ENCODE peak calls at places on chromosomes 5 and 9, in nine cellular contexts. I, E, R, G, U, F, Z, D and N are unnamed samples. For H3K4me1, the result is how much of the 10 kb centered on the place peaks cover.

GRCh38 chr9:95605826-95606555 is 89.2 kb upstream of the PTCH1 start:
- DNase-seq in I (no peak), E (no peak), R (no peak), G (no peak), U (no peak), F (no peak), Z (no peak), D (no peak), N (no peak)

GRCh38 chr5:55134053-55134722 is 25.8 kb upstream of the GPX8 start:
- DNase-seq in I (no peak), E (no peak), R (no peak), G (no peak), U (no peak), F (no peak), Z (no peak), D (no peak), N (no peak)

GRCh38 chr5:55691265-55692105 is 20.6 kb downstream of the SLC38A9 start:
- DNase-seq in I (no peak), E (peak), R (no peak), G (no peak), U (no peak), F (no peak), Z (peak), D (no peak), N (peak)

GRCh38 chr5:96209829-96210228 is 223.2 kb downstream of the PCSK1 start:
- DNase-seq in I (no peak), E (peak), R (no peak), G (no peak), U (no peak), F (no peak), Z (no peak), D (no peak), N (no peak)

GRCh38 chr9:126690431-126691051 is 76.8 kb downstream of the LMX1B start:
- DNase-seq in I (no peak), E (no peak), R (no peak), G (no peak), U (no peak), F (peak), Z (no peak), D (peak), N (peak)

GRCh38 chr9:127170652-127171051 is 48.2 kb upstream of the ANGPTL2 start:
- DNase-seq in I (no peak), E (no peak), R (no peak), G (no peak), U (no peak), F (no peak), Z (no peak), D (no peak), N (no peak)

GRCh38 chr9:106927916-106928315 is 65.0 kb downstream of the ZNF462 start:
- DNase-seq in I (no peak), E (peak), R (no peak), G (no peak), U (no peak), F (no peak), Z (no peak), D (no peak), N (no peak)

GRCh38 chr5:75265731-75266130 is 29.1 kb upstream of the ANKRD31 start:
- DNase-seq in I (no peak), E (peak), R (no peak), G (no peak), U (no peak), F (no peak), Z (no peak), D (no peak), N (no peak)

GRCh38 chr5:154472871-154473580 is 5.0 kb downstream of the HAND1 start:
- DNase-seq in I (no peak), E (no peak), R (no peak), G (no peak), U (no peak), F (no peak), Z (no peak), D (peak), N (no peak)

GRCh38 chr9:132672413-132672690 is 2.1 kb downstream of the GTF3C4 start:
- DNase-seq in I (no peak), E (peak), R (no peak), G (no peak), U (no peak), F (no peak), Z (no peak), D (no peak), N (no peak)

GRCh38 chr9:124270504-124271335 is 13.0 kb downstream of the NEK6 start:
- DNase-seq in I (peak), E (no peak), R (no peak), G (no peak), U (no peak), F (no peak), Z (no peak), D (no peak), N (peak)

GRCh38 chr5:107329850-107330249 is 340.9 kb downstream of the EFNA5 start:
- DNase-seq in I (no peak), E (no peak), R (no peak), G (no peak), U (no peak), F (no peak), Z (no peak), D (no peak), N (no peak)

GRCh38 chr9:11319477-11320060 is 706.8 kb upstream of the PTPRD start:
- DNase-seq in I (no peak), E (no peak), R (no peak), G (no peak), U (no peak), F (no peak), Z (no peak), D (no peak), N (no peak)

GRCh38 chr9:124695280-124695890 is 75.7 kb downstream of the NR6A1 start:
- DNase-seq in I (no peak), E (peak), R (no peak), G (no peak), U (no peak), F (no peak), Z (no peak), D (no peak), N (no peak)

DNA sequence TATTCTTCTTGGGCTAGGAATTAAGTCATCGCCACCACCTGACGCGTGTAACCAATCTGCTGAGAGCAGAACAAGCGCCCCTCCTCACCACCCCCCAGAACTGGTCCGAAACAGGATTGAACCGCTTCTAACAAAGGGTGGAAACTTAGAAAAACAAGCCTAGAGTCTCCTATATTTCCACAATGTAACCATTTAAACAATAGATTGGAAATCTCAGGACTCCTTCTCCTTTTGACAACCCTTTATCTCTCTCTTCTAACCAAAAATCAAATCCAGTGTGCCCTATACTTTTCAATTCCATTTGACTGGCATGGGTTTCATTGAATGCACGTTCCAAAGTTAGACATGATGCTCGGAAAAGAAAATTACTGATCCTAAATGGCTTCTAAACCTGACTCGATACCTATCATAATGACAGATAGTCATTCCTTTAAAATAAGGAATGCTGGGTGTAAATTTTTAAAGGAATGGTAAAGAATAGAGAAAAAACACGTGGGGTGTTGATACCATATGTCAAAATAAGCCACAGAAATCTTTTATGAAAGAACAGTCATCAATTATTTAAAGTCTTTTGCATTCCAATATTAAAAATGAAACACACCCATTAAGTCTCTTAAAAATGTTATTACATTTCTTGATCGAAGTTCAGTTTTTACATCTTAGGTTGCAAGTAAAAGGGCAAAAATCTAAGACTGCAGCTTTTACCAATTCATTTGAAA is 1.2 kb downstream of the ARRDC3 start:
- DNase-seq in I (peak), E (peak), R (peak), G (peak), U (peak), F (peak), Z (peak), D (peak), N (peak)
- TF ChIP-seq POLR2A in I (peak), E (no peak), R (peak), G (no peak), U (no peak), F (no peak), Z (peak), D (no peak), N (peak)

DNA sequence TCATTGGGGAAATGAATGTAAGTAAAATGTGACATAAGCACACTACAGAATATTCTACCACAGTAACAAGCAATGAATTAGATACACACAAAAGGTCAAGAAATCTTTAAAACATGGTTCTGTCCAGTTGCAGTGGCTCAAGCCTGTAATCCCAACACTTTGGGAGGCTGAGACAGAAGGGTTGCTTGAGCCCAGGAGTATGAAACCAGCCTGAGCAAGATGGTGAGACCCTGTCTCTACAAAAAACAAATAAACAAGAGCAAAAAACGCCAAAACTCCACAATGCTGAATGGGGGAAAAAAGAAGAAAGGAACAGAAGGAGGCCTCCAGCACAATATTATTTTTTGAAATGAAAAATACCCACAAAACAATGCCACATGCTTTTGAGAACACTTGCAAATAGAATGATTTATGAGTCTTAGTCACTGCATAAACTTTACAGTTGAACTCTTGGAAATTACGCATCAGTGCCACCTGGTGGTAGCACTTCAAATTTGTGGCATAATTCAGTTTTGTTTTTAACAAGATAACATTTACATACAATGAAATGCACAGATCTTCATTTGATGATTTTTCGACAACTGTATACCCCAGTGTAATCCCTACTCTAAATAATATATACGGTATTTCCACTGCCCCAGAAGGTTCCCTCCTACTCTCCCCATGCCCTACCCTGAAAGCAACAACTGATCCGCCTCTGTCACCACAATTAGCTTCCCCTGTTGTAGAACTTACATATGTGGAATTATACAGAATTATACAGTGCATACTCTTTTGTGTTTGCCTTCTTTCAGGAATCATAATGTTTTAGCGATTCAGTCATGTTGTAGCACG is 14.4 kb upstream of the SPINK4 start:
- DNase-seq in I (peak), E (peak), R (peak), G (peak), U (no peak), F (peak), Z (peak), D (peak), N (no peak)
- H3K4me1 ChIP-seq in I (under half), E (under half), R (under half), G (under half), U (half or more), F (under half), Z (under half), D (under half), N (under half)

GRCh38 chr9:214488-215448 is at the start of gene DOCK8:
- DNase-seq in I (peak), E (no peak), R (peak), G (peak), U (peak), F (peak), Z (peak), D (peak), N (peak)
- TF ChIP-seq POLR2A in I (peak), E (no peak), R (no peak), G (no peak), U (no peak), F (no peak), Z (no peak), D (peak), N (peak)

DNA sequence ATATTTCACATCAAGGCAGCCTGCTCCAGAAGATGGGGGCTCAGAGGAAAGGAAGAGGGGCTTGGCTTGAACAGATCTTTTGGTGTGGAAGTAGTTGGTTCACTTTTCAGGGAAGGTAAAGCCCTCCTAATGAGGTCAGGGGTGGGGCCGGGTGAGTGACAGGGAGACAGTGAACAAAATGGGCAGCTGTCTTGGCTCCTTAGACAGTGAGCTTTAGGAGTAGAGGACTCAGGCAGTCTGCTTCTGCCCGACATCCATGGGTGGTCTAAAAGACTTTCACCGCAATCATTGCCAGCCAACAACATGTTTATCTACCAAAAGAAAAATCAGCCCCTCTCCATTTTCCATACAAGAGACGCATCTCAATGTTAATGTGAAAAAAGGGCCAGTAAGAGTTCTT is 241.0 kb downstream of the EBF1 start:
- DNase-seq in I (no peak), E (no peak), R (no peak), G (no peak), U (no peak), F (no peak), Z (no peak), D (no peak), N (no peak)
- H3K4me1 ChIP-seq in I (under half), E (under half), R (under half), G (under half), U (under half), F (under half), Z (under half), D (under half), N (under half)

GRCh38 chr9:7028591-7028990 is 270.8 kb downstream of the KDM4C start:
- DNase-seq in I (no peak), E (peak), R (no peak), G (no peak), U (no peak), F (no peak), Z (no peak), D (no peak), N (no peak)
- TF ChIP-seq POLR2A in I (no peak), E (no peak), R (no peak), G (no peak), U (no peak), F (no peak), Z (no peak), D (no peak), N (no peak)